ENCODE peak calls at places on chromosomes 3 and 15, in five cellular contexts. K is NCI-H524, C is AG04450, R is mesendoderm, F is mammary epithelial cell. P is an unnamed sample.

GRCh38 chr3:190130700-190131099 is 10.0 kb upstream of the P3H2 start:
- DNase-seq in R (no peak), C (no peak), F (no peak), K (peak), P (no peak)

GRCh38 chr3:38029400-38030125 is at the start of gene PLCD1:
- DNase-seq in K (no peak), F (peak), R (peak), C (no peak), P (no peak)

GRCh38 chr3:113552851-113553250 is 20.5 kb downstream of the SIDT1 start:
- DNase-seq in C (no peak), K (no peak), R (peak), F (no peak), P (peak)

GRCh38 chr3:69784854-69785523 is 45.7 kb downstream of the MITF start:
- DNase-seq in K (no peak), R (no peak), F (peak), C (peak), P (no peak)

GRCh38 chr3:32780071-32780734 is 37.6 kb upstream of the TRIM71 start:
- DNase-seq in R (peak), F (no peak), C (no peak), K (no peak), P (no peak)

GRCh38 chr15:37014137-37014536 is 86.2 kb downstream of the MEIS2 start:
- DNase-seq in R (no peak), K (no peak), F (no peak), C (no peak), P (no peak)

GRCh38 chr3:72177075-72178050 is 392.4 kb upstream of the PROK2 start:
- DNase-seq in K (no peak), R (no peak), C (no peak), F (peak), P (peak)

GRCh38 chr3:185998136-185998535 is 60.3 kb upstream of the TRA2B start:
- DNase-seq in K (no peak), C (no peak), R (no peak), F (no peak), P (peak)

GRCh38 chr3:126261037-126261436 is 80.7 kb upstream of the ALDH1L1 start:
- DNase-seq in K (peak), R (peak), C (no peak), F (no peak), P (peak)

GRCh38 chr3:152399374-152399773 is 130.6 kb downstream of the MBNL1 start:
- DNase-seq in C (no peak), R (no peak), K (no peak), F (peak), P (peak)

GRCh38 chr15:28182216-28182615 is 83.1 kb upstream of the OCA2 start:
- DNase-seq in R (no peak), K (no peak), C (no peak), F (no peak), P (no peak)

GRCh38 chr15:37824717-37825382 is 109.6 kb upstream of the TMCO5A start:
- DNase-seq in R (peak), K (peak), C (peak), F (peak), P (peak)

GRCh38 chr3:188152660-188153497 is 1.1 kb upstream of the LPP start:
- DNase-seq in C (peak), K (peak), R (peak), F (peak), P (no peak)

GRCh38 chr3:12522721-12523120 is 22.6 kb downstream of the MKRN2OS start:
- DNase-seq in F (no peak), K (no peak), R (peak), C (no peak), P (no peak)

GRCh38 chr3:177516130-177517011 is 319.1 kb upstream of the TBL1XR1 start:
- DNase-seq in R (peak), K (peak), F (no peak), C (peak), P (no peak)

GRCh38 chr3:8563597-8563996 is 62.0 kb downstream of the LMCD1 start:
- DNase-seq in F (no peak), C (no peak), R (no peak), K (no peak), P (no peak)

GRCh38 chr3:48466386-48467109 is 20.0 kb downstream of the ATRIP start:
- DNase-seq in R (no peak), K (no peak), C (no peak), F (no peak), P (no peak)

GRCh38 chr3:150725548-150725947 is 21.8 kb upstream of the ERICH6 start:
- DNase-seq in F (no peak), K (no peak), C (no peak), R (no peak), P (no peak)

GRCh38 chr15:77036537-77037474 is 34.1 kb downstream of the TSPAN3 start:
- DNase-seq in R (no peak), C (no peak), F (no peak), K (no peak), P (no peak)

GRCh38 chr3:169345662-169346331 is 317.7 kb downstream of the MECOM start:
- DNase-seq in K (peak), F (peak), R (no peak), C (no peak), P (no peak)

GRCh38 chr3:143988306-143988705 is 16.7 kb downstream of the DIPK2A start:
- DNase-seq in F (no peak), C (no peak), K (no peak), R (no peak), P (no peak)

GRCh38 chr15:69713726-69714559 is 261.3 kb downstream of the RPLP1 start:
- DNase-seq in C (no peak), K (no peak), F (peak), R (no peak), P (no peak)

GRCh38 chr3:46191730-46192129 is 16.4 kb downstream of the CCR1 start:
- DNase-seq in F (no peak), R (no peak), K (no peak), C (no peak), P (peak)

GRCh38 chr3:22231061-22231460 is 480.1 kb upstream of the ZNF385D start:
- DNase-seq in K (no peak), R (peak), C (no peak), F (no peak), P (peak)

GRCh38 chr15:68258684-68259083 is 18.9 kb upstream of the FEM1B start:
- DNase-seq in F (peak), C (no peak), K (no peak), R (no peak), P (no peak)

GRCh38 chr3:120129041-120129440 is 34.8 kb upstream of the GSK3B start:
- DNase-seq in K (peak), C (no peak), R (no peak), F (no peak), P (no peak)

GRCh38 chr3:77420316-77420715 is 380.4 kb downstream of the ROBO2 start:
- DNase-seq in R (no peak), C (no peak), K (peak), F (no peak), P (no peak)

GRCh38 chr3:126371096-126371705 is 14.0 kb upstream of the KLF15 start:
- DNase-seq in K (no peak), C (no peak), R (no peak), F (no peak), P (no peak)

GRCh38 chr15:57866149-57866736 is 159.7 kb downstream of the POLR2M start:
- DNase-seq in F (peak), K (peak), R (peak), C (no peak), P (peak)

GRCh38 chr15:25470230-25470629 is 31.4 kb upstream of the UBE3A start:
- DNase-seq in R (no peak), C (no peak), F (no peak), K (no peak), P (no peak)

GRCh38 chr15:27541581-27541980 is 557.5 kb downstream of the OCA2 start:
- DNase-seq in F (no peak), R (no peak), C (no peak), K (no peak), P (no peak)